ENCODE peak calls at places on chromosomes 6 and 20, in ten cellular contexts. D is GM12878, T is heart right ventricle, E is PC-3, O is prostate gland, P is GM23248, U is neuronal stem cell, Z is AG04450, A is right lobe of liver, C is right atrium auricular region. X is an unnamed sample.

GRCh38 chr6:89375427-89375868 is 22.9 kb upstream of the UBE2J1 start:
- DNase-seq in D (no peak), T (peak; percentile 35), E (peak; percentile 50), O (peak; percentile 13), P (no peak), U (no peak), Z (no peak), A (peak; percentile 54), C (no peak), X (peak; percentile 69)

GRCh38 chr20:40604416-40604815 is 84.6 kb downstream of the MAFB start:
- DNase-seq in D (no peak), T (no peak), E (no peak), O (no peak), P (no peak), U (no peak), Z (no peak), A (no peak), C (no peak), X (no peak)

GRCh38 chr6:158028421-158028820 is 46.8 kb downstream of the SYNJ2 start:
- DNase-seq in D (no peak), T (no peak), E (no peak), O (no peak), P (no peak), U (no peak), Z (no peak), A (no peak), C (no peak), X (no peak)

GRCh38 chr6:158445426-158446085 is 114.3 kb upstream of the TMEM181 start:
- DNase-seq in D (no peak), T (no peak), E (no peak), O (no peak), P (no peak), U (no peak), Z (no peak), A (no peak), C (no peak), X (no peak)

GRCh38 chr6:91453479-91453878 is 866.6 kb upstream of the MAP3K7 start:
- DNase-seq in D (no peak), T (no peak), E (no peak), O (no peak), P (no peak), U (no peak), Z (no peak), A (no peak), C (no peak), X (no peak)

GRCh38 chr6:43757966-43758616 is 11.9 kb upstream of the VEGFA start:
- DNase-seq in D (no peak), T (no peak), E (no peak), O (no peak), P (no peak), U (no peak), Z (no peak), A (no peak), C (no peak), X (no peak)

GRCh38 chr6:3414704-3415453 is 42.0 kb downstream of the SLC22A23 start:
- DNase-seq in D (no peak), T (no peak), E (peak; percentile 67), O (no peak), P (no peak), U (no peak), Z (no peak), A (no peak), C (no peak), X (no peak)

GRCh38 chr6:144153260-144153659 is 2.9 kb downstream of the STX11 start:
- DNase-seq in D (no peak), T (no peak), E (no peak), O (no peak), P (no peak), U (no peak), Z (no peak), A (no peak), C (no peak), X (no peak)

GRCh38 chr20:59771506-59772372 is 161.7 kb downstream of the SYCP2 start:
- DNase-seq in D (no peak), T (peak; percentile 32), E (peak; percentile 36), O (no peak), P (no peak), U (no peak), Z (no peak), A (no peak), C (no peak), X (no peak)
- H3K9me3 ChIP-seq in D (no peaks in the 10 kb centered on the region), T (no peaks in the 10 kb centered on the region), E (no peaks in the 10 kb centered on the region), O (no peaks in the 10 kb centered on the region), P (no peaks in the 10 kb centered on the region), U (no peaks in the 10 kb centered on the region), Z (peaks cover 6% of the 10 kb centered on the region), A (no peaks in the 10 kb centered on the region), C (no peaks in the 10 kb centered on the region), X (no peaks in the 10 kb centered on the region)

DNA sequence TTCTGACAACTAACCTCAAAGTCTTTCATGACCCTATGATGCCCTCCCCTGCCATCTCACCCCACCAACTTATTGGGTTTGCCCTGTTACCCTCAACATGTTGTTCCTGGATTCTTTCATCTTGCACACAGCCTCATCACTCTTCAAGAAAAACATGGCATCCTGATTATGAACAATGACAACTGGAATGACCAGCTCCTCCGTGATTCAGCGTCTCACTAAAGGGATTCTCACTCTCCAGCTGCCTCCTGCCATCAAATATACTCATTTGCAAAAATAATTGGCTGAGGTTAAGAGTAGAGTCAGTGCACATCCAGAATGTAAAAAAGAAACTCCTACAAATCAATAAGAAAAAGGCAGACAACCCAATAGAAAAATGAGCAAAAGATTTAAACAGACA is 59.7 kb upstream of the MDGA1 start:
- DNase-seq in D (no peak), T (no peak), E (no peak), O (no peak), P (no peak), U (no peak), Z (no peak), A (no peak), C (no peak), X (no peak)
- H3K27me3 ChIP-seq in D (no peaks in the 10 kb centered on the region), T (peaks cover 6% of the 10 kb centered on the region), E (no peaks in the 10 kb centered on the region), O (no peaks in the 10 kb centered on the region), P (peaks cover 8% of the 10 kb centered on the region), U (peaks cover 25% of the 10 kb centered on the region), Z (peaks cover 16% of the 10 kb centered on the region), A (no peaks in the 10 kb centered on the region), C (no peaks in the 10 kb centered on the region), X (no peaks in the 10 kb centered on the region)

DNA sequence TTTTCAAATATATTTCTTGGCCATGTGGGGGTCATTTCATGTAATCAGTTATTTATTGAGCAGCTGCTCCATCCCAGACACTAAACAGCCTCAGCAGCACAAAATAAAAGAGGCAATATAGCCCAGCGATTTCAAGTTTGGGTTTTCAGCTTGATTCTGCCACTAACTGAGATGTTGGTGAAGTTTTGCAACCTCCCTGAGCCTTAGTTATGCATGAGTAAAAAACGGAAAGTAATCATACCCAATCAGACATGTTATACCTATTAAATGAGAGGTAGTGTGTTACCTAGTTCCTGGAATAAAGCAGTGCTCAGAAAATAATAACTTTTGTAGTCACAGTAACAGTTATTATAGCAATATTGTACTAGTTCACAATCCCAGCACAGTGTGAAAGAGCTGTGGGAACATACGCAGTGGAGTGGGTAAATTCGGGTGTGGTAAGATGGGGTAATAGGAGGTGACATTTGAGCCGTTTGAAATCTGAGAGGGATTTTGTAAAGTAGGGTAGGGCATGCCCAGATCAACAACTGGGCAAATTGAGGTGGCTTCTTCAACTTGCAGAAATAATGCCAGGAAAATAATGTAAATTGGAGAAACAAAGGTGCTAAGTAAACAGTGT is 1.5 kb downstream of the SLC9A8 start:
- DNase-seq in D (no peak), T (no peak), E (peak; percentile 28), O (no peak), P (peak; percentile 23), U (no peak), Z (no peak), A (no peak), C (no peak), X (no peak)
- H3K27ac ChIP-seq in D (peak overlapping the region; percentile 78), T (peak overlapping the region; percentile 98), E (peak overlapping the region; percentile 22), O (peak overlapping the region; percentile 91), P (no peak overlapping the region), U (no peak overlapping the region), Z (no peak overlapping the region), A (peak overlapping the region; percentile 98), C (peak overlapping the region; percentile 91), X (no peak overlapping the region)

GRCh38 chr20:44085616-44086434 is 101.2 kb downstream of the JPH2 start:
- DNase-seq in D (no peak), T (no peak), E (no peak), O (no peak), P (no peak), U (no peak), Z (no peak), A (no peak), C (no peak), X (no peak)
- H3K9me3 ChIP-seq in D (no peaks in the 10 kb centered on the region), T (no peaks in the 10 kb centered on the region), E (no peaks in the 10 kb centered on the region), O (no peaks in the 10 kb centered on the region), P (no peaks in the 10 kb centered on the region), U (no peaks in the 10 kb centered on the region), Z (no peaks in the 10 kb centered on the region), A (no peaks in the 10 kb centered on the region), C (no peaks in the 10 kb centered on the region), X (no peaks in the 10 kb centered on the region)

GRCh38 chr6:107490568-107491058 is 696 bp downstream of the SOBP start:
- DNase-seq in D (no peak), T (peak; percentile 15), E (no peak), O (peak; percentile 13), P (no peak), U (no peak), Z (no peak), A (peak; percentile 31), C (no peak), X (no peak)

GRCh38 chr6:107488875-107489635 is 862 bp upstream of the SOBP start:
- DNase-seq in D (no peak), T (peak; percentile 48), E (no peak), O (peak; percentile 22), P (peak; percentile 47), U (no peak), Z (no peak), A (peak; percentile 57), C (peak; percentile 65), X (peak; percentile 20)

GRCh38 chr6:107491059-107491609 is 1.2 kb downstream of the SOBP start:
- DNase-seq in D (no peak), T (peak; percentile 78), E (no peak), O (peak; percentile 21), P (peak; percentile 73), U (peak; percentile 62), Z (no peak), A (peak; percentile 63), C (peak; percentile 78), X (no peak)

GRCh38 chr6:107488174-107488874 is 1.6 kb upstream of the SOBP start:
- DNase-seq in D (no peak), T (no peak), E (no peak), O (no peak), P (peak; percentile 39), U (no peak), Z (no peak), A (no peak), C (no peak), X (no peak)

GRCh38 chr6:107489636-107490567 is at the start of gene SOBP:
- DNase-seq in D (no peak), T (peak; percentile 81), E (no peak), O (peak; percentile 49), P (peak; percentile 68), U (peak; percentile 67), Z (no peak), A (peak; percentile 57), C (peak; percentile 66), X (no peak)
- H3K27me3 ChIP-seq in D (peaks cover 9% of the 10 kb centered on the region), T (no peaks in the 10 kb centered on the region), E (peaks cover 62% of the 10 kb centered on the region), O (no peaks in the 10 kb centered on the region), P (no peaks in the 10 kb centered on the region), U (no peaks in the 10 kb centered on the region), Z (peaks cover 19% of the 10 kb centered on the region), A (no peaks in the 10 kb centered on the region), C (no peaks in the 10 kb centered on the region), X (peaks cover 6% of the 10 kb centered on the region)

X was measured in small intestine.